ENCODE peak calls at places on chromosomes 7 and 10, in nine cellular contexts. E is mesenchymal stem cell, M is kidney, G is body of pancreas, D is heart left ventricle, V is colonic mucosa, Z is A549, J is PC-3, A is cardiac muscle cell. H is an unnamed sample. For H3K9me3, the result is how much of the 10 kb centered on the place peaks cover.

GRCh38 chr7:92584953-92585352 is 5.2 kb downstream of the FAM133B start:
- DNase-seq in E (no peak), M (no peak), G (no peak), D (no peak), V (no peak), Z (no peak), J (peak), A (no peak), H (no peak)

GRCh38 chr10:1807924-1808323 is 70.6 kb upstream of the ADARB2 start:
- DNase-seq in E (no peak), M (no peak), G (no peak), D (no peak), V (no peak), Z (no peak), J (no peak), A (no peak), H (no peak)

GRCh38 chr10:60323171-60323570 is 66.5 kb downstream of the ANK3 start:
- DNase-seq in E (peak), M (no peak), G (no peak), D (no peak), V (no peak), Z (no peak), J (no peak), A (no peak), H (peak)

GRCh38 chr7:127904706-127905056 is 126.6 kb downstream of the LRRC4 start:
- DNase-seq in E (peak), M (no peak), G (no peak), D (no peak), V (no peak), Z (no peak), J (no peak), A (no peak), H (no peak)

GRCh38 chr10:131216681-131217230 is 94.8 kb downstream of the TCERG1L start:
- DNase-seq in E (no peak), M (peak), G (no peak), D (no peak), V (no peak), Z (no peak), J (no peak), A (no peak), H (no peak)

GRCh38 chr10:58326967-58327381 is 7.8 kb upstream of the UBE2D1 start:
- DNase-seq in E (peak), M (peak), G (no peak), D (peak), V (no peak), Z (no peak), J (no peak), A (no peak), H (no peak)

GRCh38 chr7:150842716-150843115 is 9.6 kb upstream of the AOC1 start:
- DNase-seq in E (no peak), M (no peak), G (no peak), D (no peak), V (no peak), Z (no peak), J (no peak), A (no peak), H (no peak)

GRCh38 chr7:45176091-45176490 is 18.5 kb downstream of the RAMP3 start:
- DNase-seq in E (no peak), M (no peak), G (no peak), D (no peak), V (no peak), Z (no peak), J (no peak), A (no peak), H (no peak)

GRCh38 chr7:64830926-64831325 is 36.7 kb downstream of the ZNF138 start:
- DNase-seq in E (no peak), M (no peak), G (no peak), D (no peak), V (no peak), Z (no peak), J (no peak), A (no peak), H (no peak)

GRCh38 chr10:118994321-118994720 is 35.2 kb upstream of the NANOS1 start:
- DNase-seq in E (no peak), M (no peak), G (no peak), D (no peak), V (no peak), Z (no peak), J (no peak), A (no peak), H (no peak)

GRCh38 chr7:24728503-24729364 is 28.5 kb downstream of the GSDME start:
- DNase-seq in E (no peak), M (no peak), G (no peak), D (no peak), V (no peak), Z (no peak), J (no peak), A (no peak), H (no peak)

GRCh38 chr10:13388478-13388877 is 40.4 kb upstream of the SEPHS1 start:
- DNase-seq in E (no peak), M (no peak), G (no peak), D (no peak), V (no peak), Z (no peak), J (no peak), A (no peak), H (no peak)

GRCh38 chr10:33952692-33953360 is 618.4 kb upstream of the NRP1 start:
- DNase-seq in E (peak), M (no peak), G (no peak), D (no peak), V (no peak), Z (no peak), J (peak), A (no peak), H (peak)

GRCh38 chr7:69067397-69067796 is 530.9 kb upstream of the AUTS2 start:
- DNase-seq in E (no peak), M (no peak), G (peak), D (no peak), V (no peak), Z (no peak), J (no peak), A (peak), H (no peak)

GRCh38 chr7:90596745-90597526 is 815 bp downstream of the CDK14 start:
- DNase-seq in E (peak), M (no peak), G (no peak), D (no peak), V (no peak), Z (no peak), J (peak), A (peak), H (no peak)

GRCh38 chr10:95391570-95392249 is 100.9 kb upstream of the PDLIM1 start:
- DNase-seq in E (peak), M (peak), G (no peak), D (no peak), V (no peak), Z (peak), J (peak), A (peak), H (peak)

GRCh38 chr10:122120008-122120744 is 131.2 kb downstream of the TACC2 start:
- DNase-seq in E (no peak), M (no peak), G (no peak), D (no peak), V (no peak), Z (no peak), J (no peak), A (no peak), H (no peak)

GRCh38 chr10:32139223-32140073 is 83.2 kb upstream of the KIF5B start:
- DNase-seq in E (peak), M (peak), G (peak), D (peak), V (peak), Z (peak), J (peak), A (no peak), H (peak)

GRCh38 chr10:69687396-69687795 is 57.3 kb downstream of the FAM241B start:
- DNase-seq in E (no peak), M (no peak), G (no peak), D (no peak), V (no peak), Z (no peak), J (no peak), A (no peak), H (no peak)

GRCh38 chr10:47364366-47364765 is 16.2 kb downstream of the RBP3 start:
- DNase-seq in E (no peak), M (no peak), G (no peak), D (no peak), V (no peak), Z (no peak), J (no peak), A (no peak), H (no peak)

GRCh38 chr7:96645084-96645483 is 64.6 kb downstream of the SEM1 start:
- DNase-seq in E (no peak), M (no peak), G (no peak), D (no peak), V (no peak), Z (no peak), J (no peak), A (no peak), H (no peak)

GRCh38 chr7:4768597-4769569 is 6.5 kb upstream of the AP5Z1 start:
- DNase-seq in E (no peak), M (no peak), G (no peak), D (no peak), V (no peak), Z (no peak), J (no peak), A (no peak), H (no peak)

GRCh38 chr7:157926521-157927167 is 589.8 kb downstream of the DNAJB6 start:
- DNase-seq in E (no peak), M (peak), G (no peak), D (no peak), V (no peak), Z (no peak), J (no peak), A (no peak), H (no peak)

GRCh38 chr7:154860621-154861375 is 142.1 kb downstream of the PAXIP1 start:
- DNase-seq in E (no peak), M (no peak), G (no peak), D (no peak), V (no peak), Z (no peak), J (no peak), A (no peak), H (no peak)

GRCh38 chr10:11551915-11552602 is 59.4 kb downstream of the USP6NL start:
- DNase-seq in E (peak), M (no peak), G (no peak), D (no peak), V (no peak), Z (peak), J (peak), A (no peak), H (peak)

GRCh38 chr10:128964100-128964403 is 503.0 kb upstream of the MGMT start:
- DNase-seq in E (no peak), M (no peak), G (no peak), D (no peak), V (no peak), Z (no peak), J (no peak), A (no peak), H (no peak)

GRCh38 chr10:104337527-104337984 is 709 bp downstream of the ITPRIP start:
- DNase-seq in E (no peak), M (no peak), G (no peak), D (no peak), V (peak), Z (peak), J (peak), A (no peak), H (no peak)

GRCh38 chr7:95980073-95980655 is 207.8 kb downstream of the DYNC1I1 start:
- DNase-seq in E (peak), M (no peak), G (no peak), D (no peak), V (no peak), Z (no peak), J (no peak), A (no peak), H (no peak)

GRCh38 chr7:107726356-107727130 is 17.4 kb upstream of the CBLL1 start:
- DNase-seq in E (no peak), M (no peak), G (no peak), D (no peak), V (no peak), Z (no peak), J (no peak), A (no peak), H (no peak)

GRCh38 chr10:86313621-86314041 is 53.0 kb downstream of the GRID1 start:
- DNase-seq in E (no peak), M (no peak), G (no peak), D (no peak), V (no peak), Z (no peak), J (no peak), A (no peak), H (no peak)

GRCh38 chr10:47021850-47022249 is 110.6 kb downstream of the PTPN20 start:
- DNase-seq in E (no peak), M (no peak), G (no peak), D (no peak), V (no peak), Z (peak), J (no peak), A (no peak), H (no peak)

GRCh38 chr7:151087247-151088018 is 1.2 kb downstream of the AGAP3 start:
- DNase-seq in E (peak), M (peak), G (peak), D (peak), V (peak), Z (no peak), J (peak), A (peak), H (no peak)

GRCh38 chr10:46547881-46548780 is 8.3 kb downstream of the GPRIN2 start:
- DNase-seq in E (no peak), M (peak), G (peak), D (peak), V (peak), Z (peak), J (peak), A (no peak), H (no peak)

GRCh38 chr10:121448768-121449456 is 149.3 kb downstream of the FGFR2 start:
- DNase-seq in E (no peak), M (no peak), G (no peak), D (no peak), V (no peak), Z (no peak), J (no peak), A (no peak), H (no peak)

GRCh38 chr7:149431486-149432120 is 29.3 kb downstream of the ZNF777 start:
- DNase-seq in E (no peak), M (no peak), G (no peak), D (no peak), V (no peak), Z (no peak), J (no peak), A (no peak), H (no peak)

GRCh38 chr10:101214446-101215396 is 14.5 kb downstream of the LBX1 start:
- DNase-seq in E (no peak), M (no peak), G (peak), D (peak), V (peak), Z (peak), J (peak), A (peak), H (peak)

GRCh38 chr10:56605043-56605442 is 244.0 kb upstream of the ZWINT start:
- DNase-seq in E (no peak), M (peak), G (no peak), D (no peak), V (no peak), Z (no peak), J (no peak), A (peak), H (no peak)

GRCh38 chr7:81460228-81460627 is 309.6 kb downstream of the HGF start:
- DNase-seq in E (no peak), M (no peak), G (no peak), D (no peak), V (no peak), Z (no peak), J (no peak), A (no peak), H (no peak)

GRCh38 chr7:39624202-39624807 is 933 bp downstream of the RALA start:
- DNase-seq in E (peak), M (no peak), G (no peak), D (no peak), V (peak), Z (no peak), J (peak), A (no peak), H (no peak)
- H3K9me3 ChIP-seq in E (under half), M (under half), G (under half), D (under half), V (under half), Z (under half), J (under half), A (under half), H (under half)

GRCh38 chr7:150811-151221 is 41.6 kb upstream of the FAM20C start:
- DNase-seq in E (no peak), M (peak), G (no peak), D (no peak), V (peak), Z (no peak), J (no peak), A (no peak), H (no peak)
- H3K27ac ChIP-seq in E (no peak), M (peak), G (no peak), D (no peak), V (peak), Z (no peak), J (no peak), A (no peak), H (no peak)

DNA sequence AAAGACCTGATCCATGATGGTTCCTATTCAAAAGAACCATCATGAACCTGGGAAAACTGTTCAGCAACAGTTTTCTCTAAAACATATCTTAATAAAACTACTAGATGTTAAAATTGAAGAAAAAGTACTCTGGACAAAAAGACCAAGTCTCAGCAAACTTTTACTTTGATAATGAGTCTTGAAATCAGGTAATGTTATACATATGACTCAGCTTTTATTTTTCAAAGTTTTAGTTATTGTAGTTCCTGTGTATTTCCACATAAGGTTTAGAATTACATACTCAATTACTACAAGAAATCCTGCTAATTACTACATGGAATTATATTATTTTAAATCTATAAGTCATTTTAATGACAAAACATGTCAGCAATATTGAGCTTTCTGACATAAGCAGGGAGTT is 42.2 kb downstream of the ZNF33B start:
- DNase-seq in E (no peak), M (no peak), G (no peak), D (no peak), V (no peak), Z (no peak), J (no peak), A (no peak), H (no peak)
- H3K9me3 ChIP-seq in E (half or more), M (under half), G (under half), D (under half), V (under half), Z (half or more), J (under half), A (under half), H (under half)

GRCh38 chr7:2164156-2164555 is 68.6 kb downstream of the MAD1L1 start:
- DNase-seq in E (no peak), M (peak), G (no peak), D (no peak), V (no peak), Z (no peak), J (no peak), A (no peak), H (no peak)

GRCh38 chr7:2164646-2165045 is 68.1 kb downstream of the MAD1L1 start:
- DNase-seq in E (no peak), M (no peak), G (no peak), D (no peak), V (no peak), Z (no peak), J (no peak), A (no peak), H (no peak)

GRCh38 chr7:2163565-2163964 is 69.2 kb downstream of the MAD1L1 start:
- DNase-seq in E (no peak), M (no peak), G (no peak), D (no peak), V (no peak), Z (no peak), J (no peak), A (no peak), H (no peak)

GRCh38 chr7:2165239-2165609 is 67.5 kb downstream of the MAD1L1 start:
- DNase-seq in E (no peak), M (no peak), G (no peak), D (no peak), V (no peak), Z (no peak), J (no peak), A (no peak), H (no peak)

GRCh38 chr7:2162959-2163358 is 69.8 kb downstream of the MAD1L1 start:
- DNase-seq in E (no peak), M (no peak), G (no peak), D (no peak), V (no peak), Z (no peak), J (no peak), A (no peak), H (no peak)
- H3K27ac ChIP-seq in E (no peak), M (no peak), G (no peak), D (no peak), V (no peak), Z (peak), J (no peak), A (no peak), H (no peak)

DNA sequence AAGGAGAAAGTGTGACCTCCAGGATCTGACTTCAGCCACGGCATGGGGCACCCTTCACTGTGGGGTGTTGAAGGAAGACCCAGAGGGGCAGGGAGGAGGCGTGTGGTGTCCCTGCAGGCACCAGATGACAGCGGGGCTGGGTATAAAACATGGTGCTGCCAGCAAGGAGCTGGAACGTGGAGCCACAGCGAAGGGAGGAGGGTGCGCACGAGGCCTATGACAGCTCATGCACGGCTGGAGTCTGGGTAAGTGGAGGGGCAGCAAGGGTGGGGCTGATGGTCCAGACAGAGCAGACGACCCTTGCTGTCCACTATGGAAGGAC is 27.8 kb upstream of the FOXL3 start:
- DNase-seq in E (no peak), M (peak), G (no peak), D (no peak), V (no peak), Z (no peak), J (no peak), A (no peak), H (no peak)
- H3K9me3 ChIP-seq in E (under half), M (under half), G (under half), D (under half), V (under half), Z (half or more), J (under half), A (under half), H (half or more)

H was measured in AG04450.